ENCODE peak calls at places on chromosomes 5 and 9, in four cellular contexts. Q is IMR-90, I is mesendoderm, A is H9. W is an unnamed sample.

GRCh38 chr9:35835216-35835604 is 6.2 kb downstream of the TMEM8B start:
- DNase-seq in I (peak), Q (no peak), A (peak), W (no peak)

GRCh38 chr5:1292139-1292538 is 2.7 kb downstream of the TERT start:
- DNase-seq in A (peak), Q (no peak), I (no peak), W (no peak)

GRCh38 chr5:100761192-100761591 is 141.9 kb downstream of the ST8SIA4 start:
- DNase-seq in I (no peak), A (no peak), Q (peak), W (no peak)

GRCh38 chr9:82456621-82457020 is 468.0 kb downstream of the SPATA31D1 start:
- DNase-seq in I (no peak), Q (peak), A (no peak), W (no peak)

GRCh38 chr5:175814676-175815075 is 56.7 kb upstream of the CPLX2 start:
- DNase-seq in Q (peak), A (no peak), I (no peak), W (no peak)

GRCh38 chr5:20554001-20554400 is 566.0 kb upstream of the CDH18 start:
- DNase-seq in A (no peak), I (no peak), Q (no peak), W (no peak)

GRCh38 chr5:394671-395155 is 48.3 kb upstream of the EXOC3 start:
- DNase-seq in Q (no peak), A (peak), I (no peak), W (peak)

GRCh38 chr5:82332889-82333619 is 54.9 kb upstream of the RPS23 start:
- DNase-seq in Q (peak), A (no peak), I (no peak), W (no peak)

GRCh38 chr5:139394123-139394653 is 716 bp downstream of the PROB1 start:
- DNase-seq in I (peak), A (peak), Q (no peak), W (peak)

GRCh38 chr5:107389130-107389553 is 281.6 kb downstream of the EFNA5 start:
- DNase-seq in A (no peak), I (no peak), Q (peak), W (no peak)

GRCh38 chr9:121599186-121599871 is 52.1 kb upstream of the DAB2IP start:
- DNase-seq in Q (peak), I (peak), A (peak), W (peak)

GRCh38 chr5:67192719-67193464 is 3.7 kb downstream of the CD180 start:
- DNase-seq in I (no peak), Q (no peak), A (no peak), W (no peak)

GRCh38 chr9:131366745-131367401 is 27.0 kb upstream of the PRRC2B start:
- DNase-seq in I (peak), A (peak), Q (peak), W (no peak)

DNA sequence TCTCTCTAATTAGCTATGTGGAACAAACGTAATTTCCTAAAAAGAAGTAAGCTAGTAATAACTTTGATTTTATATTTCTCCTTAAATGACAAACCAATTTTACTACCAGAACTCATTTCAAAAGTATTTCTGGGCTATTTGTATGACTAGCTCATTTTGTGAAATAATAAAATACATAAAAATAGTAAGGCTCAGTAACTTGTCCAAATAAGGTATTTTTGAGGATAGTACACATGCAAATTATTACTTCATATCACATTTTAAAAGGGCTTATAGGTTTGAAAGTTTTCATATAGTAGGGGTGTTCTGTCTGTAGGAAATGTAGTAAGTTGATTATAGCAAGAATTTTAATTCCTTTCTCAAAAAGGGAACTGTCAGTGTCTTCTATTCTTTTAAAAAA is 26.5 kb downstream of the C9orf85 start:
- DNase-seq in I (no peak), A (no peak), Q (no peak), W (no peak)
- H4K5ac ChIP-seq in I (no peak), A (no peak), Q (no peak), W (no peak)

DNA sequence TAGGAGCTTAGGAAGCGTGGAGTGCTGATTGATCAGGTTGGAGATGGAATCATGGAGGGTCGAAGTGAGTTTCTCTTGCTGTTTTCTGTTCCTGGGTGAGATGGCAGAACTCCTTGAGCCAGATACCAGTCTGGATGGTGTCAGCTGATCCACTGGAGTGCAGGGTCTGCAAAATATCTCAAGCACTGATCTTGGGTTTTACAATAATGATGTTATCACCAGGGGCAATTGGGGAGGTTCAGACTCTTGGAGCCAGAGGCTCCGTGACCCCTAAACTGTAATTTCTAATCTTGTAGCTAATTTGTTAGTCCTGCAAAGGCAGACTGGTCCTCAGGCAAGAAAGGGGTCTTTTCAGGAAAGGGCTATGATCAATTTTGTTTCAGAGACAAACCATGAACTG is 80.0 kb upstream of the NIPAL4 start:
- DNase-seq in Q (no peak), I (no peak), A (no peak), W (no peak)
- H4K5ac ChIP-seq in Q (no peak), I (no peak), A (no peak), W (no peak)

GRCh38 chr5:65263291-65263690 is 218.4 kb downstream of the ADAMTS6 start:
- DNase-seq in A (no peak), Q (peak), I (no peak), W (no peak)

GRCh38 chr5:65262590-65263189 is 219.0 kb downstream of the ADAMTS6 start:
- DNase-seq in A (no peak), I (peak), Q (peak), W (no peak)

GRCh38 chr5:65264420-65264819 is 217.3 kb downstream of the ADAMTS6 start:
- DNase-seq in Q (no peak), I (no peak), A (no peak), W (no peak)

GRCh38 chr5:65261499-65261898 is 220.2 kb downstream of the ADAMTS6 start:
- DNase-seq in Q (no peak), I (no peak), A (no peak), W (no peak)

GRCh38 chr5:65262094-65262493 is 219.6 kb downstream of the ADAMTS6 start:
- DNase-seq in Q (no peak), I (no peak), A (no peak), W (no peak)
- H4K5ac ChIP-seq in Q (no peak), I (no peak), A (no peak), W (no peak)

DNA sequence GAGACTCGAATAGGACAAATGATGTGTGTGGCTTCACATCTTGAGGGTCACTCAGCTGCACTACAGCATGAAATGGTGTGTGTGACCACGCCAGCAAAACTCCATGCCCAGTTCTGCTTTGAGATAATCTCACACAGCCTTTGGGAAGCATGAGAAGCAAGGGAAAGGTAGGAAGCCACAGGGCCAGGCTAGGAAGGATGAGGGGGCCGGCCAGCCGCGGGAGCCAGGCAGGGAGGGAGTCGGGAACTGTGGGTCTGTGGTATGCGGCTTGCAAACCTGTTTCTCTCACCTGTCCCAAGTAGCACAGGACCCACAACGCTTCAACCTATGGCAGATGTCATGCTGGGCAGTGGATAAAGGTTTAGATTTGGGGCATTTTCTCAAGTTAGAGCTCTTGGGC is 142.0 kb downstream of the HSPA4 start:
- DNase-seq in Q (no peak), I (no peak), A (no peak), W (no peak)
- H4K5ac ChIP-seq in Q (no peak), I (no peak), A (no peak), W (no peak)

DNA sequence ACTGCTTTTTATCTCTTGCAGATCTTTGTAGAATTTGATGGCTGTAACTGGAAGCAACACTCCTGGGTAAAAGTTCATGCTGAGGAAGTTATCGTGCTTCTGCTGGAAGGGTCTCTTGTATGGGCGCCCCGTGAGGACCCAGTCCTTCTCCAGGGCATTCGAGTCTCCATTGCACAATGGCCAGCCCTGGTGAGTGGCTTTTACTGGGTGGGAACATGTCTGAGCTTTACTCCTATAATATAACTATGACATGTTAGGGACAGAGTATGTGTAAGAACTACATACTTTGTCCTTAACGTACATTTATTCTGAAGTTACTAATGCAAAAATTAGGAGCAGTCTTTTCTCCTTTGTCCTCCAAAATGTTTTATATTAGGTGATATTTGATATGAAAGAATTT is 20.2 kb downstream of the KDM3B start:
- DNase-seq in Q (no peak), I (no peak), A (no peak), W (no peak)
- H4K5ac ChIP-seq in Q (no peak), I (no peak), A (no peak), W (no peak)

DNA sequence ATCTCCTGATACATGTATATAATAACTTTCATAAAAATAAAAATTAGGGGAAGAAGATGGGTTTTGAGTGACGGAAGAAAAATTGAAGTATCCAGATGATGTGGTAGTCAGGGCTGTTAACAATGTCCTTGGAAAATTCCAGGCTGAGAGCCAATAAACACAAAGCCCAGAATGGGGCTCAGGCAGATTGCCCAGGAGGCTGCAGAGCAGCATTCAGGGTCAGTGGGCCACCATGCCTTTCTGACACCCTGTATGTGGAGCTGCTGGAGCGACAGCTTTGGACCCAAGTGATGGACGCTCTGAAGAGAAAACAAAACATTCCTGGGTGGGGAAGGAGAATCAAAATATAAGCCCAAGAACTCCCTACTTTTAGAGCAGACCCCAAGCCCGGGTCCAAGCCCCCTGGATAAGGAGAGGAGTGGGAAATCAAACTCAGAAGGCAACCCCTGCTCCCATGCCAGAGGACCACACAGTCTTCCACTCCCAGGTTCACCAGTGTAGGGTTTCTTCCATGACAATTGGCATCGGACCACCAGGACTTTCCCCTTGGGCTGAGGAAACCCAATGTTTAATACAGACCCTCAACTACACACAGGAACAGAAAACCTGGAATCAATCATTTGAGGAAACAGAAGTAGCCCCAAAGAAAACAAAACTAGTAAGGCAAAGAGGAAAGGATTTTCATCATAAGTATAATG is 45.7 kb upstream of the SPATA31C2 start:
- DNase-seq in A (no peak), I (no peak), Q (no peak), W (no peak)
- H4K5ac ChIP-seq in A (no peak), I (no peak), Q (no peak), W (no peak)

GRCh38 chr9:118558026-118558425 is 811.2 kb downstream of the BRINP1 start:
- DNase-seq in Q (no peak), A (no peak), I (no peak), W (no peak)
- H4K5ac ChIP-seq in Q (no peak), A (no peak), I (no peak), W (no peak)

GRCh38 chr5:40360685-40361084 is 319.0 kb upstream of the PTGER4 start:
- DNase-seq in I (no peak), A (no peak), Q (peak), W (no peak)
- H4K5ac ChIP-seq in I (no peak), A (no peak), Q (no peak), W (no peak)